ENCODE peak calls at places on chromosomes 5 and 9, in eight cellular contexts. One of them, this sample, is unnamed.

GRCh38 chr9:128635266-128636023 is 21.2 kb downstream of the DYNC2I2 start:
- DNase-seq in transverse colon: peak; percentile 91
- DNase-seq in AG09309: peak; percentile 85
- DNase-seq in BE2C: peak; percentile 92
- DNase-seq in HepG2: peak; percentile 92
- DNase-seq in uterus: peak; percentile 85
- DNase-seq in colonic mucosa: peak; percentile 93
- DNase-seq in cardiac muscle cell: peak; percentile 92
- DNase-seq in this sample: peak; percentile 50

GRCh38 chr5:58460727-58461286 is 921 bp upstream of the PLK2 start:
- DNase-seq in transverse colon: peak; percentile 95
- DNase-seq in AG09309: no peak
- DNase-seq in BE2C: peak; percentile 90
- DNase-seq in HepG2: peak; percentile 64
- DNase-seq in uterus: peak; percentile 89
- DNase-seq in colonic mucosa: peak; percentile 97
- DNase-seq in cardiac muscle cell: peak; percentile 93
- DNase-seq in this sample: peak; percentile 76

GRCh38 chr9:129891519-129891918 is 56.3 kb downstream of the USP20 start:
- DNase-seq in transverse colon: no peak
- DNase-seq in AG09309: no peak
- DNase-seq in BE2C: no peak
- DNase-seq in HepG2: no peak
- DNase-seq in uterus: no peak
- DNase-seq in colonic mucosa: no peak
- DNase-seq in cardiac muscle cell: no peak
- DNase-seq in this sample: no peak

GRCh38 chr9:33906769-33907168 is 89.8 kb downstream of the UBE2R2 start:
- DNase-seq in transverse colon: no peak
- DNase-seq in AG09309: no peak
- DNase-seq in BE2C: no peak
- DNase-seq in HepG2: no peak
- DNase-seq in uterus: no peak
- DNase-seq in colonic mucosa: no peak
- DNase-seq in cardiac muscle cell: no peak
- DNase-seq in this sample: no peak

GRCh38 chr9:113919825-113920224 is 43.7 kb downstream of the ZNF618 start:
- DNase-seq in transverse colon: no peak
- DNase-seq in AG09309: no peak
- DNase-seq in BE2C: no peak
- DNase-seq in HepG2: no peak
- DNase-seq in uterus: no peak
- DNase-seq in colonic mucosa: no peak
- DNase-seq in cardiac muscle cell: no peak
- DNase-seq in this sample: no peak

GRCh38 chr5:94993501-94993900 is 291.4 kb downstream of the MCTP1 start:
- DNase-seq in transverse colon: no peak
- DNase-seq in AG09309: no peak
- DNase-seq in BE2C: no peak
- DNase-seq in HepG2: no peak
- DNase-seq in uterus: no peak
- DNase-seq in colonic mucosa: no peak
- DNase-seq in cardiac muscle cell: no peak
- DNase-seq in this sample: no peak

GRCh38 chr9:133769511-133770075 is 31.4 kb upstream of the SARDH start:
- DNase-seq in transverse colon: no peak
- DNase-seq in AG09309: no peak
- DNase-seq in BE2C: peak; percentile 5
- DNase-seq in HepG2: no peak
- DNase-seq in uterus: no peak
- DNase-seq in colonic mucosa: peak; percentile 13
- DNase-seq in cardiac muscle cell: no peak
- DNase-seq in this sample: no peak

GRCh38 chr5:131304414-131304813 is 40.6 kb downstream of the CDC42SE2 start:
- DNase-seq in transverse colon: no peak
- DNase-seq in AG09309: no peak
- DNase-seq in BE2C: no peak
- DNase-seq in HepG2: no peak
- DNase-seq in uterus: no peak
- DNase-seq in colonic mucosa: no peak
- DNase-seq in cardiac muscle cell: no peak
- DNase-seq in this sample: no peak

DNA sequence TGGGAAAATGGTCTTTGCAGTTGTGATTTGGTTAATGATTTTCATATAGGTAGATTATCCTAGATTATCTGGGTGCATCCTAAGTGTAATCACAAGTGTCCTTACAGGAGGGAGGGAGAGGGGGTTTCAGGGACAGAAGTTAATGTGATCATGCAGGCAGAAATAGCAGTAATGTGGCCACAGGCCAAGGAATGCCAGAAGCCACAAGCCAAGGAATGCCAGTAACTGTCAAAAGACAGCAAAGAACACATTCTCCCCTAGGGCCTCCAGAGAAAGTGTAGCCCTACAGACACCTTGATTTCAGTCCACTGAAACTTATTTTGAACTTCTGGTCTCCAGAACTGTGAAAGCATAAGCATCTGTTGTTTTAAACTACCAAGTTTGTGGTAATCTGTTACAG is 2074.5 kb downstream of the MAT2B start:
- DNase-seq in transverse colon: no peak
- DNase-seq in AG09309: no peak
- DNase-seq in BE2C: no peak
- DNase-seq in HepG2: no peak
- DNase-seq in uterus: no peak
- DNase-seq in colonic mucosa: no peak
- DNase-seq in cardiac muscle cell: no peak
- DNase-seq in this sample: no peak
- H3K4me3 ChIP-seq in transverse colon: no peak overlapping the region
- H3K4me3 ChIP-seq in AG09309: no peak overlapping the region
- H3K4me3 ChIP-seq in BE2C: no peak overlapping the region
- H3K4me3 ChIP-seq in HepG2: no peak overlapping the region
- H3K4me3 ChIP-seq in uterus: no peak overlapping the region
- H3K4me3 ChIP-seq in colonic mucosa: no peak overlapping the region
- H3K4me3 ChIP-seq in cardiac muscle cell: no peak overlapping the region
- H3K4me3 ChIP-seq in this sample: no peak overlapping the region

GRCh38 chr5:62211405-62211804 is 94.6 kb upstream of the KIF2A start:
- DNase-seq in transverse colon: no peak
- DNase-seq in AG09309: no peak
- DNase-seq in BE2C: no peak
- DNase-seq in HepG2: no peak
- DNase-seq in uterus: no peak
- DNase-seq in colonic mucosa: no peak
- DNase-seq in cardiac muscle cell: no peak
- DNase-seq in this sample: no peak

GRCh38 chr5:62208218-62208852 is 97.7 kb upstream of the KIF2A start:
- DNase-seq in transverse colon: no peak
- DNase-seq in AG09309: no peak
- DNase-seq in BE2C: no peak
- DNase-seq in HepG2: peak; percentile 58
- DNase-seq in uterus: no peak
- DNase-seq in colonic mucosa: no peak
- DNase-seq in cardiac muscle cell: peak; percentile 4
- DNase-seq in this sample: no peak

DNA sequence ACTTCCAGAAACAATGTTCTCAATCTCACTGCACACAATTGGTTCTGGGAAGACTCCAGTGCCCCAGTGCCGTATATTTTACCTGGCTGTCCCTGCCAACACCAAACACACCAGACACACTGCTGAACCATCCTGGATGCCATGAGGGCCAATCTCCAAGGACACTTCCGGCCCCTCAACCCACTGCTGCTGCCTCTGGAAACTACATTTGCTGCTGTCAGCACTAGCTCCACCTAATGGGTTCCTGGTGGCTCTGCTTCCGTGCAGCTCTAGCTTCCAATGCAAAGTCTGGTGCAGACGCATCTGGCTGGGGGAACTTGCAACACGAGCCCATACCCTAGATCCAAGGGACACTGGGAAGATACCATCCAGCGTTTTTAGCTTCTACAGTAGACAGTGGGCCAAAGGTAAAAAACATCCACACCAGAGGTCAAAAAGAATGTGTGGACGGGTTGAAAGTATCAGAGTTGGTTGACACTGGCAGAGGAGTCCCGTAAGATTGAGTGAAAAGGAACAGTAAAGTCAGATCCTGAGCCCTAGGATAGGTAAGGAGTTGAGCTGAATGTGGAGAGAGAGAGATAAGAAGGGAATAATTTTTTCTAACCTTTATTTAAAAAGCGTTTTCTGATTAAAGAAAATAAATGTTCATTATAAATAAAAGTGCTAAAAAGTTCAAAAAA is 99.7 kb upstream of the KIF2A start:
- DNase-seq in transverse colon: no peak
- DNase-seq in AG09309: no peak
- DNase-seq in BE2C: peak; percentile 54
- DNase-seq in HepG2: peak; percentile 18
- DNase-seq in uterus: no peak
- DNase-seq in colonic mucosa: no peak
- DNase-seq in cardiac muscle cell: peak; percentile 45
- DNase-seq in this sample: no peak
- TF ChIP-seq CTCF in transverse colon: no peak
- TF ChIP-seq CTCF in AG09309: peak; percentile 23
- TF ChIP-seq CTCF in BE2C: peak; percentile 50
- TF ChIP-seq CTCF in HepG2: peak; percentile 53
- TF ChIP-seq CTCF in uterus: no peak
- TF ChIP-seq CTCF in colonic mucosa: no peak
- TF ChIP-seq CTCF in cardiac muscle cell: peak; percentile 7
- TF ChIP-seq CTCF in this sample: peak; percentile 44

GRCh38 chr9:137309368-137310189 is 7.5 kb upstream of the NRARP start:
- DNase-seq in transverse colon: no peak
- DNase-seq in AG09309: no peak
- DNase-seq in BE2C: no peak
- DNase-seq in HepG2: no peak
- DNase-seq in uterus: no peak
- DNase-seq in colonic mucosa: no peak
- DNase-seq in cardiac muscle cell: no peak
- DNase-seq in this sample: no peak

GRCh38 chr9:137305788-137306545 is 3.9 kb upstream of the NRARP start:
- DNase-seq in transverse colon: no peak
- DNase-seq in AG09309: no peak
- DNase-seq in BE2C: peak; percentile 10
- DNase-seq in HepG2: no peak
- DNase-seq in uterus: peak; percentile 28
- DNase-seq in colonic mucosa: no peak
- DNase-seq in cardiac muscle cell: peak; percentile 0
- DNase-seq in this sample: no peak

GRCh38 chr9:137308102-137308619 is 6.1 kb upstream of the NRARP start:
- DNase-seq in transverse colon: peak; percentile 18
- DNase-seq in AG09309: no peak
- DNase-seq in BE2C: peak; percentile 11
- DNase-seq in HepG2: no peak
- DNase-seq in uterus: no peak
- DNase-seq in colonic mucosa: no peak
- DNase-seq in cardiac muscle cell: peak; percentile 8
- DNase-seq in this sample: no peak

GRCh38 chr9:137306546-137307254 is 4.6 kb upstream of the NRARP start:
- DNase-seq in transverse colon: no peak
- DNase-seq in AG09309: no peak
- DNase-seq in BE2C: peak; percentile 9
- DNase-seq in HepG2: no peak
- DNase-seq in uterus: peak; percentile 24
- DNase-seq in colonic mucosa: peak; percentile 51
- DNase-seq in cardiac muscle cell: no peak
- DNase-seq in this sample: no peak

DNA sequence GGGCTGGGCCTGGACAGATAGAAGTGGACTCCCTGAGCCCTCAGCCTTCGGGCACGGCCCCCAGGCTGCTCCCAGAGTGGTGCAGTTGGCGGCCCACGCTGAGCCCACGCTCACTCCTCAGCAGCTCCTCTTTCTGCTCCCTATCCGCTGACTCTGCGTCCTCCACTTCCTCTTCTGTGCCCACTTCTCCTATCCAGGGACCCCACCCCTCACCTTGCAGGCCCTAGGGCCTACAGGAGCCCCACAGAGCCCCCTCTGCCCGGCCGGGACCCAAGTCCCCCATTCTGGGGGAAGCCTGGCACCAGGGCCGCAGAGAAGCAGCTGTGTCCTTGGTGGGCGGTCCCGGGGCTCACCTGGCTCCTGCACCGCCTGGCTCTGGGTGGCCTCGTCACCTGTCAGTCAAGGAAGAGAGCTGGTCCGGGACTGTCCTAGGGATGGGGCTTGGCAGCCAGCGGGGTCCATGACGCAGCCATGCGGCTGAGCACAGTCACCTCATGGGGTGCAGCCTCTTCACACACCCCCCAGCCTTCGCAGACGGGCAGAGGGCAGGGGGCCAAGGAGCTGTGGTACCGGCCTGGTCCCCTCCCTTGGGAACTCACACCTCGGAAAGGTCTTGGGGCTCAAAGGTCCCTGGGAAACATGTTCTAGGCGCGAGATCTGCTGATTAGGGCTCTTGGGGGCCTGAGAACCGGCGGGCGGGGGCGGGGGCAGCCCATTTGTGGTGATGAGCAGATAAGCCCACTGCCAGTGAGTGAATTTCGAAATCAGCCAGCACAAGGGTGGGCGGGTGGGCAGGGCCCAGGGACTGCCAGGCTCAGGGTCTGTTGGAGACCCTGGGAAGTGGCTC is 5.4 kb upstream of the NRARP start:
- DNase-seq in transverse colon: peak; percentile 80
- DNase-seq in AG09309: no peak
- DNase-seq in BE2C: peak; percentile 13
- DNase-seq in HepG2: no peak
- DNase-seq in uterus: peak; percentile 16
- DNase-seq in colonic mucosa: peak; percentile 88
- DNase-seq in cardiac muscle cell: peak; percentile 0
- DNase-seq in this sample: no peak
- H3K4me3 ChIP-seq in transverse colon: no peak overlapping the region
- H3K4me3 ChIP-seq in AG09309: no peak overlapping the region
- H3K4me3 ChIP-seq in BE2C: no peak overlapping the region
- H3K4me3 ChIP-seq in HepG2: no peak overlapping the region
- H3K4me3 ChIP-seq in uterus: no peak overlapping the region
- H3K4me3 ChIP-seq in colonic mucosa: peak overlapping the region; percentile 25
- H3K4me3 ChIP-seq in cardiac muscle cell: no peak overlapping the region
- H3K4me3 ChIP-seq in this sample: no peak overlapping the region

DNA sequence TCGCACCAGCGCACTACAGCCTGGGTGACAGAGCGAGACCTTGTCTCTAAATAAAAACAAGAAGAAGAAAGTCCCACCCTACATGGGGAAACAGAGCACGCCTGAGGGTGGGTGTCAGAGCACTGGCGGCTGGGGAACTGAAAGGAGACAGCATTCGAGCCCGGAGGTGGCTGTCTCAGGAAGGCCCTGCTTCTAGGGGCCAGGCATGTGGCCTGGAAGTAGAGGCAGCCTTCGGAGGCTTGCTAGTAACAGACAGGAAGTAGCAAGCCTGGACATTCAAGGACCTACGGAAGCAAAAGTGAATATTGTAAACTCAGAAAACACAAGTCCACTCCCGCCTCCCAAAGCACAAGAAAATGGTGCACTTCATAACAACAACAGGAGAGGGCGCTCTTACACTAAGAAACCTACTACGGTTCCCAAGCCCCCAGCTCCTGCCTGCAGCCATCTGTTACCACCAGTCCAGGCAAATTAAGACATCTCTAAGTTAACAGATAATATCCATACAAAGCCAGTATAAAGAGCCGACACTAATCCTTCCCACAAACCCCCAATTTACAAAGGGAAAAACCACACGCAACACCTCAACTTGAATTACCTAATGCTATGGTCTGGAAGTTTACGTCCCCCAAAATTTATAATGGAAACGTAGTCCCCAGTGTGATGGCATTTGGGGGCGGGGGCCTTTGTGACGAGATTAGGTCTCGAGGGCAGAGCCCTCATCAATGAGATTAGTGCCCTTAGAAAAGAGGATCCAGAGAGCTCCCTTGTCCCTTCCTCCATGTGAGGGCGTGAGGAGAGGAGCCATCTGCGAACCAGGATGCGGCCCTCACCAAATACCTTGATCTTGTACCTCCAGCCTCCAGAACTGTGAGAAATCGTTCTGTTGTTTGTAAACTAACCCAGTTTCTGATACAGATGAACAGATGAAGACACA is 7.7 kb downstream of the RASGEF1C start:
- DNase-seq in transverse colon: no peak
- DNase-seq in AG09309: no peak
- DNase-seq in BE2C: peak; percentile 55
- DNase-seq in HepG2: peak; percentile 15
- DNase-seq in uterus: no peak
- DNase-seq in colonic mucosa: no peak
- DNase-seq in cardiac muscle cell: peak; percentile 61
- DNase-seq in this sample: no peak
- TF ChIP-seq CTCF in transverse colon: no peak
- TF ChIP-seq CTCF in AG09309: peak; percentile 25
- TF ChIP-seq CTCF in BE2C: peak; percentile 67
- TF ChIP-seq CTCF in HepG2: peak; percentile 77
- TF ChIP-seq CTCF in uterus: no peak
- TF ChIP-seq CTCF in colonic mucosa: peak; percentile 41
- TF ChIP-seq CTCF in cardiac muscle cell: peak; percentile 40
- TF ChIP-seq CTCF in this sample: peak; percentile 43